ENCODE peak calls at places on chromosomes 2 and 18, in ten cellular contexts. U is adrenal gland, F is HL-60, Y is testis, R is right atrium auricular region, P is spleen, C is left ventricle myocardium inferior, D is AG04450, X is heart left ventricle, A is stomach. K is an unnamed sample.

GRCh38 chr2:83826601-83827000 is 632.5 kb downstream of the SUCLG1 start:
- DNase-seq in D (no peak), A (no peak), U (no peak), C (no peak), P (no peak), F (no peak), Y (no peak), X (no peak), R (no peak), K (no peak)

GRCh38 chr2:66412874-66413273 is 22.1 kb upstream of the MEIS1 start:
- DNase-seq in C (no peak), R (no peak), X (no peak), D (no peak), F (no peak), A (no peak), Y (no peak), U (no peak), P (no peak), K (no peak)

GRCh38 chr2:172248381-172249173 is 145.9 kb upstream of the DLX2 start:
- DNase-seq in A (no peak), C (no peak), X (no peak), R (no peak), U (no peak), F (no peak), Y (no peak), D (no peak), P (no peak), K (no peak)

GRCh38 chr2:189217546-189217945 is 38.0 kb upstream of the COL5A2 start:
- DNase-seq in A (no peak), Y (no peak), F (no peak), P (no peak), X (no peak), C (no peak), D (no peak), R (peak; percentile 58), U (no peak), K (peak; percentile 85)

GRCh38 chr2:219369447-219369861 is 18.3 kb downstream of the DNPEP start:
- DNase-seq in X (peak; percentile 56), A (peak; percentile 34), F (no peak), C (peak; percentile 54), U (peak; percentile 59), P (no peak), D (no peak), R (peak; percentile 69), Y (peak; percentile 45), K (peak; percentile 74)

GRCh38 chr18:58649966-58650816 is 21.1 kb upstream of the MALT1 start:
- DNase-seq in X (no peak), A (no peak), U (no peak), F (no peak), R (no peak), Y (no peak), P (no peak), C (no peak), D (no peak), K (no peak)

GRCh38 chr18:58241877-58242276 is 197.9 kb downstream of the NEDD4L start:
- DNase-seq in A (no peak), C (no peak), P (no peak), F (no peak), D (peak; percentile 46), U (no peak), Y (no peak), X (no peak), R (no peak), K (peak; percentile 81)

GRCh38 chr18:73688851-73689659 is 458.6 kb downstream of the FBXO15 start:
- DNase-seq in Y (no peak), R (no peak), A (no peak), X (no peak), F (no peak), D (peak; percentile 86), U (no peak), P (no peak), C (no peak), K (peak; percentile 97)

GRCh38 chr2:23926289-23926749 is 604 bp downstream of the ATAD2B start:
- DNase-seq in Y (peak; percentile 32), A (peak; percentile 43), D (no peak), U (peak; percentile 48), F (no peak), R (no peak), P (peak; percentile 91), C (peak; percentile 40), X (peak; percentile 54), K (no peak)

GRCh38 chr2:240524963-240525718 is 32.6 kb downstream of the ANKMY1 start:
- DNase-seq in C (no peak), P (peak; percentile 32), U (no peak), R (no peak), F (no peak), D (no peak), X (no peak), Y (no peak), A (no peak), K (no peak)

GRCh38 chr2:240919786-240920782 is 13.9 kb downstream of the CROCC2 start:
- DNase-seq in F (no peak), U (no peak), A (peak; percentile 16), D (no peak), C (peak; percentile 11), X (peak; percentile 21), R (peak; percentile 40), Y (peak; percentile 11), P (peak; percentile 75), K (no peak)

GRCh38 chr2:20356042-20356441 is 5.4 kb upstream of the PUM2 start:
- DNase-seq in C (no peak), X (no peak), D (peak; percentile 77), R (no peak), P (no peak), F (no peak), A (no peak), Y (no peak), U (no peak), K (peak; percentile 89)

GRCh38 chr2:171541202-171541884 is 19.1 kb downstream of the CYBRD1 start:
- DNase-seq in D (no peak), Y (peak; percentile 19), X (no peak), P (no peak), C (no peak), R (no peak), U (no peak), A (no peak), F (peak; percentile 27), K (no peak)

GRCh38 chr2:236219411-236219810 is 44.8 kb downstream of the ASB18 start:
- DNase-seq in C (no peak), Y (no peak), X (no peak), F (no peak), R (peak; percentile 49), D (no peak), U (no peak), A (no peak), P (no peak), K (no peak)

GRCh38 chr18:21911551-21911950 is 171.0 kb downstream of the MIB1 start:
- DNase-seq in A (no peak), X (no peak), P (no peak), C (no peak), D (no peak), R (no peak), Y (no peak), F (no peak), U (no peak), K (no peak)
- H3K27me3 ChIP-seq in A (no peaks in the 10 kb centered on the region), X (no peaks in the 10 kb centered on the region), P (no peaks in the 10 kb centered on the region), C (no peaks in the 10 kb centered on the region), D (peaks cover 11% of the 10 kb centered on the region), R (no peaks in the 10 kb centered on the region), Y (no peaks in the 10 kb centered on the region), F (peaks cover 5% of the 10 kb centered on the region), U (no peaks in the 10 kb centered on the region), K (no peaks in the 10 kb centered on the region)

DNA sequence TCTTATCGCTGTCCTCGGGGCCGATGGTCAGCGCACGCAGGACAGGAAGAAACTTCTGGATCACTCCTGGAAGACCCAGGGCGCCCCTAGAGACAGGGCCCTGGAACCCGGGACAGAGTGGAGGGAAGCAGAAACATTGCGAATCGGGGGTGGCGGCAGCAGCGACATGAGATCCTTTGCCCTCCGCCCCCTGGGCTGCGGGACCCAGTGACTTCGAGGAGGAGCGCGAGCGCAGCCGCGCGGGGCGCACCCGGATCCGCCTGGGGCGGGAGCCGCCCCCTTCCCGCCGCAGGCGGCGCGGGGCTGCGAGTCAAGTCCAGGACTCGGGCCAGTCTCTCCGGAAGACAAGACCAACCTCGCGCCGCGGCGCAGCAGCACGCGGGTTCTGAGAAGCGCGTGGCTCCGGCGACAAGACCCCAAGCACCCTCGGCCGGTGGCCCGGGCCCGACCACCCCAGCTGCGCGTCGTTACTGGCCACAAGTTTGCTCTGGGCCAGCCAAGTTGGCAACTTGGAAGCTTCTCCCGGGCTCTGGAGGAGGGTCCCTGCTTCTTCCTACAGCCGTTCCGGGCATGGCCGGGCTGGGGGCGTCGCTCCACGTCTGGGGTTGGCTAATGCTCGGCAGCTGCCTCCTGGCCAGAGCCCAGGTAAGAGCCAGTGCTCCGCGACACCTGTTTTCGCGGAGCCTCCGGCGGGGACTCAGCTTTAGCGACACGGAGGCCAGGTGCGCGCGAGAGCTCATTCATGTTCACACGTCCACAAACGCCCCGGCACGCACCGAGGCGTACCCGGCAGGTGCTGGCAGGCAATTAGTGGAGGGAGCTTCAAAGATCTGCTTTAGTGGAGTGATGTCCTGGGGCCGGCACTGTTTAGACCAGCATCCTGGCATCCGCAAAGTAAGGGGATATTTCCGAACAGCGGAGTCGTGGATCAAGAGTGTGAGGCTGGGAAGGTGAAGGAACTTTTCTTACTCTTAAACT is at the start of gene PTH2R:
- DNase-seq in D (no peak), R (no peak), P (peak; percentile 71), A (no peak), F (no peak), Y (peak; percentile 40), U (no peak), X (no peak), C (no peak), K (peak; percentile 12)
- TF ChIP-seq CTCF in D (no peak), R (no peak), P (no peak), A (no peak), F (no peak), Y (no peak), U (no peak), X (no peak), C (no peak), K (no peak)

DNA sequence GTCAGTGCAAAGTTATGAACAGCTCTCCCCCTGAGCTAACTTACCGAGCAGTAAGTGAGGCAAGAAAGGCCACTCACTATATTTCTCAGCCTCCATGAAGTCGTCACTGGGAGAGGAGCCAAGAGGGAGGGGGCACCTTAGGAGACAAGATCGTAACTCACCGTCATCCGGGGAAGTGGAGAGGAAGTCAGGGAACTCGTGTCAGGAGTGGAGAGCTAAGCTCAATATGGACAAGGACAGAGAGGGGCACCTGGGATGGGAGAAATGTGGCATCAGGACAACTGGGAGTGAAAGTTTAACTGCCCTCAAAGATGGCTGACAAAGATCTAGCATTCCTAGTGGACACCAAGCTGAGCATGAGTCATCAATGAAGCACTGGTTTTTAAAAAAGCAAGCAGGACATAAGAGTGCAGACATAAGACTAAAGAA is 37.1 kb downstream of the BCL11A start:
- DNase-seq in C (no peak), D (peak; percentile 75), R (peak; percentile 57), P (no peak), Y (no peak), F (no peak), A (no peak), X (no peak), U (peak; percentile 58), K (peak; percentile 67)
- H3K27ac ChIP-seq in C (no peak overlapping the region), D (peak overlapping the region; percentile 99), R (no peak overlapping the region), P (peak overlapping the region; percentile 23), Y (no peak overlapping the region), F (no peak overlapping the region), A (no peak overlapping the region), X (no peak overlapping the region), U (no peak overlapping the region), K (peak overlapping the region; percentile 66)

GRCh38 chr18:9587924-9588323 is 26.4 kb downstream of the PPP4R1 start:
- DNase-seq in F (no peak), U (no peak), C (no peak), P (no peak), X (no peak), Y (no peak), R (no peak), A (no peak), D (no peak), K (no peak)

GRCh38 chr18:9581667-9582066 is 32.7 kb downstream of the PPP4R1 start:
- DNase-seq in Y (no peak), F (no peak), A (no peak), U (no peak), R (no peak), X (no peak), D (no peak), P (no peak), C (no peak), K (no peak)

GRCh38 chr18:9586814-9587213 is 27.5 kb downstream of the PPP4R1 start:
- DNase-seq in D (no peak), U (no peak), C (no peak), X (no peak), Y (no peak), P (no peak), R (no peak), F (no peak), A (no peak), K (no peak)
- H3K27me3 ChIP-seq in D (no peaks in the 10 kb centered on the region), U (no peaks in the 10 kb centered on the region), C (no peaks in the 10 kb centered on the region), X (no peaks in the 10 kb centered on the region), Y (no peaks in the 10 kb centered on the region), P (no peaks in the 10 kb centered on the region), R (no peaks in the 10 kb centered on the region), F (no peaks in the 10 kb centered on the region), A (no peaks in the 10 kb centered on the region), K (no peaks in the 10 kb centered on the region)

K was measured in fibroblast of lung.